ENCODE peak calls at places on chromosomes 11 and 22, in nine cellular contexts. L is astrocyte, J is vagina, W is type B pancreatic cell, V is endothelial cell, M is HFFc6, X is BE2C, U is fibroblast of mammary gland, O is testis. S is an unnamed sample.

GRCh38 chr11:107397357-107397756 is 60.3 kb downstream of the CWF19L2 start:
- DNase-seq in L (no peak), J (no peak), W (no peak), V (no peak), M (no peak), X (no peak), U (no peak), O (no peak), S (no peak)

GRCh38 chr22:20138868-20139267 is 7.3 kb downstream of the ZDHHC8 start:
- DNase-seq in L (no peak), J (no peak), W (no peak), V (no peak), M (no peak), X (no peak), U (no peak), O (peak), S (no peak)

GRCh38 chr11:122138759-122139594 is 23.0 kb upstream of the BLID start:
- DNase-seq in L (peak), J (no peak), W (no peak), V (no peak), M (no peak), X (no peak), U (no peak), O (no peak), S (no peak)

GRCh38 chr11:21975242-21975641 is 217.6 kb upstream of the ANO5 start:
- DNase-seq in L (no peak), J (no peak), W (no peak), V (no peak), M (no peak), X (no peak), U (no peak), O (no peak), S (no peak)

GRCh38 chr11:20026629-20027545 is 133.4 kb downstream of the DBX1 start:
- DNase-seq in L (no peak), J (no peak), W (peak), V (peak), M (no peak), X (no peak), U (no peak), O (no peak), S (peak)

GRCh38 chr22:49959782-49960158 is 802 bp upstream of the PIM3 start:
- DNase-seq in L (no peak), J (no peak), W (no peak), V (no peak), M (peak), X (no peak), U (peak), O (no peak), S (no peak)

GRCh38 chr22:17774206-17774927 is at the start of gene BID:
- DNase-seq in L (no peak), J (no peak), W (peak), V (no peak), M (no peak), X (peak), U (no peak), O (no peak), S (peak)

GRCh38 chr11:115083129-115083823 is 404.9 kb downstream of the NXPE2 start:
- DNase-seq in L (no peak), J (no peak), W (no peak), V (no peak), M (no peak), X (no peak), U (no peak), O (no peak), S (no peak)

GRCh38 chr11:134120921-134121526 is 52.2 kb downstream of the JAM3 start:
- DNase-seq in L (peak), J (no peak), W (no peak), V (peak), M (peak), X (peak), U (peak), O (peak), S (no peak)

GRCh38 chr11:126060651-126061220 is 1.9 kb downstream of the CDON start:
- DNase-seq in L (no peak), J (no peak), W (no peak), V (no peak), M (no peak), X (no peak), U (no peak), O (no peak), S (no peak)

GRCh38 chr11:66317766-66318575 is 1.1 kb upstream of the CD248 start:
- DNase-seq in L (no peak), J (peak), W (no peak), V (no peak), M (peak), X (peak), U (peak), O (peak), S (no peak)

GRCh38 chr11:34427171-34427805 is 11.4 kb upstream of the CAT start:
- DNase-seq in L (peak), J (no peak), W (no peak), V (no peak), M (peak), X (no peak), U (peak), O (no peak), S (no peak)

GRCh38 chr11:124669193-124669592 is 4.3 kb downstream of the SIAE start:
- DNase-seq in L (peak), J (no peak), W (no peak), V (peak), M (peak), X (peak), U (peak), O (peak), S (peak)

GRCh38 chr11:65640483-65641207 is 2.7 kb downstream of the SIPA1 start:
- DNase-seq in L (no peak), J (no peak), W (no peak), V (peak), M (no peak), X (no peak), U (no peak), O (no peak), S (no peak)

GRCh38 chr11:28146123-28146751 is 38.0 kb downstream of the METTL15 start:
- DNase-seq in L (peak), J (no peak), W (no peak), V (no peak), M (peak), X (no peak), U (peak), O (no peak), S (no peak)

GRCh38 chr11:57453543-57454177 is 6.7 kb upstream of the RTN4RL2 start:
- DNase-seq in L (no peak), J (no peak), W (no peak), V (no peak), M (no peak), X (no peak), U (no peak), O (no peak), S (no peak)

GRCh38 chr22:44735518-44736428 is 16.6 kb upstream of the ARHGAP8 start:
- DNase-seq in L (no peak), J (no peak), W (peak), V (peak), M (peak), X (peak), U (peak), O (peak), S (peak)

GRCh38 chr22:17373839-17374238 is 4.6 kb downstream of the CECR2 start:
- DNase-seq in L (no peak), J (no peak), W (no peak), V (no peak), M (no peak), X (no peak), U (no peak), O (no peak), S (no peak)

GRCh38 chr11:119782673-119783072 is 53.7 kb upstream of the NECTIN1 start:
- DNase-seq in L (peak), J (no peak), W (no peak), V (no peak), M (no peak), X (no peak), U (peak), O (no peak), S (no peak)

GRCh38 chr22:44272330-44272729 is 40.4 kb downstream of the SHISAL1 start:
- DNase-seq in L (no peak), J (no peak), W (no peak), V (no peak), M (no peak), X (no peak), U (no peak), O (no peak), S (no peak)

GRCh38 chr11:13026722-13027121 is 17.6 kb downstream of the RASSF10 start:
- DNase-seq in L (no peak), J (no peak), W (no peak), V (no peak), M (no peak), X (no peak), U (no peak), O (no peak), S (no peak)

GRCh38 chr11:134883484-134883883 is 471.4 kb upstream of the B3GAT1 start:
- DNase-seq in L (no peak), J (peak), W (no peak), V (no peak), M (no peak), X (no peak), U (no peak), O (no peak), S (no peak)

GRCh38 chr11:125772834-125773505 is 5.7 kb downstream of the PATE2 start:
- DNase-seq in L (peak), J (no peak), W (no peak), V (no peak), M (peak), X (no peak), U (peak), O (no peak), S (no peak)

GRCh38 chr22:45884201-45885067 is 92.5 kb downstream of the WNT7B start:
- DNase-seq in L (no peak), J (no peak), W (peak), V (no peak), M (no peak), X (peak), U (no peak), O (no peak), S (no peak)

GRCh38 chr11:122656631-122657101 is 1.1 kb downstream of the UBASH3B start:
- DNase-seq in L (peak), J (no peak), W (no peak), V (peak), M (peak), X (no peak), U (peak), O (peak), S (peak)

GRCh38 chr11:61163714-61164609 is 2.7 kb upstream of the VPS37C start:
- DNase-seq in L (no peak), J (no peak), W (no peak), V (no peak), M (no peak), X (no peak), U (no peak), O (no peak), S (no peak)

GRCh38 chr11:123298488-123299447 is 103.7 kb upstream of the CLMP start:
- DNase-seq in L (no peak), J (no peak), W (no peak), V (no peak), M (no peak), X (peak), U (no peak), O (no peak), S (no peak)

GRCh38 chr22:45709866-45710265 is 38.2 kb downstream of the ATXN10 start:
- DNase-seq in L (peak), J (no peak), W (no peak), V (no peak), M (peak), X (no peak), U (peak), O (no peak), S (no peak)

GRCh38 chr11:45470151-45471001 is 184.2 kb upstream of the SYT13 start:
- DNase-seq in L (no peak), J (no peak), W (no peak), V (no peak), M (no peak), X (peak), U (peak), O (peak), S (no peak)

GRCh38 chr11:35943761-35944502 is at the start of gene LDLRAD3:
- DNase-seq in L (peak), J (peak), W (peak), V (peak), M (peak), X (peak), U (peak), O (peak), S (peak)

GRCh38 chr11:27317751-27318150 is 45.3 kb downstream of the CCDC34 start:
- DNase-seq in L (peak), J (no peak), W (no peak), V (no peak), M (peak), X (no peak), U (peak), O (no peak), S (no peak)

GRCh38 chr11:111512296-111513239 is at the start of gene BTG4:
- DNase-seq in L (no peak), J (no peak), W (no peak), V (peak), M (no peak), X (peak), U (peak), O (peak), S (peak)

GRCh38 chr11:125413226-125413625 is 82.8 kb downstream of the FEZ1 start:
- DNase-seq in L (no peak), J (no peak), W (no peak), V (no peak), M (no peak), X (no peak), U (no peak), O (no peak), S (no peak)

GRCh38 chr11:70220136-70220535 is 17.0 kb downstream of the FADD start:
- DNase-seq in L (no peak), J (no peak), W (no peak), V (no peak), M (no peak), X (no peak), U (no peak), O (no peak), S (no peak)

DNA sequence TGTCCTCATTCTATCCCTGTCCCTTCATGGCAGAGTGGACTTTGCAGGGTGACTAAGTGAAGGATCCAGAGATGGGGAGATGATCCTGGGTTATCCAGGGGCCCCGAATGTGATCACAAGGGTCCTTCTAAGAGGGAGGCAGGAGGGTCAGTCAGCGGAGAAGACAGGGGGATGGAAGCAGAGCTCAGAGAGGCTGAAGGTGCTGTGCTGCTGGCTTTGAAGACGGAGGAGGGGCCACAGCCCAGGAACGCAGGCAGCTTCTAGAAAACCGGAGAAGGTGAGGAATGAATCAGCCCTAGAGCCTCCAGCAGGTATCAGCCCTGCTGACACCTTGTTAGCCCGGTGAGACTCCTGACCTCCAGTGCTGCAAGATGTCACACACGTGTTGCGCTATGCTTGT is 63.7 kb downstream of the CDKN1C start:
- DNase-seq in L (no peak), J (no peak), W (no peak), V (no peak), M (no peak), X (no peak), U (no peak), O (no peak), S (no peak)
- TF ChIP-seq CTCF in L (no peak), J (no peak), W (no peak), V (no peak), M (no peak), X (no peak), U (no peak), O (no peak), S (no peak)

DNA sequence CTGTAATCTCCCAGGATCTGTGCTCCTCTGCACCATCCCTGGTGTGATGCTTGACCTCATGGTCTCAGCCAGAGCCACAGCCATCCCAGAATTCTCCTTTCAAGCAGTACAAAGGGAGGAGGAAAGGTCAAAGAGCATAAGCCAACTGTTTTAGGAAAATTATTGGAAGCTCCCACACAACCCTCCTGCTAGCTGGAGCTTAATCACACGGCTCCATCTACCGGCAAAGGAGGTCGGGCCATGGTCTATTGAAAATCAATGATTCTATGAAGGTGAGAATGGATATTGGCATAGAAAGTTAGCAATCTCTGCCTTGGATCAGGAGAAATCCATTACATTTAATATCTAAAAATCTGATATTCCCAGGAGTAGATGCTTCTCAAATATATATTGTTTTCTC is 259.5 kb downstream of the NTM start:
- DNase-seq in L (no peak), J (no peak), W (no peak), V (no peak), M (no peak), X (no peak), U (no peak), O (no peak), S (no peak)
- TF ChIP-seq CTCF in L (no peak), J (no peak), W (peak), V (no peak), M (no peak), X (no peak), U (no peak), O (no peak), S (no peak)

GRCh38 chr22:42399315-42400271 is 32.6 kb downstream of the NFAM1 start:
- DNase-seq in L (peak), J (no peak), W (no peak), V (no peak), M (no peak), X (peak), U (no peak), O (peak), S (no peak)
- TF ChIP-seq CTCF in L (no peak), J (no peak), W (no peak), V (no peak), M (no peak), X (peak), U (no peak), O (no peak), S (no peak)

GRCh38 chr22:39303358-39303757 is 16.1 kb downstream of the RPL3 start:
- DNase-seq in L (no peak), J (no peak), W (no peak), V (no peak), M (no peak), X (peak), U (no peak), O (no peak), S (no peak)

GRCh38 chr22:39302431-39302960 is 16.9 kb downstream of the RPL3 start:
- DNase-seq in L (no peak), J (no peak), W (no peak), V (no peak), M (no peak), X (no peak), U (no peak), O (no peak), S (no peak)

GRCh38 chr22:39306456-39307361 is 12.7 kb downstream of the RPL3 start:
- DNase-seq in L (no peak), J (no peak), W (no peak), V (peak), M (peak), X (peak), U (no peak), O (no peak), S (no peak)

GRCh38 chr22:39301926-39302325 is 17.5 kb downstream of the RPL3 start:
- DNase-seq in L (no peak), J (no peak), W (no peak), V (no peak), M (no peak), X (no peak), U (no peak), O (no peak), S (no peak)

GRCh38 chr22:39303892-39304671 is 15.3 kb downstream of the RPL3 start:
- DNase-seq in L (no peak), J (no peak), W (no peak), V (no peak), M (no peak), X (no peak), U (no peak), O (no peak), S (no peak)
- TF ChIP-seq CTCF in L (no peak), J (no peak), W (no peak), V (no peak), M (no peak), X (no peak), U (no peak), O (no peak), S (no peak)

GRCh38 chr11:11988099-11988651 is 20.3 kb downstream of the DKK3 start:
- DNase-seq in L (peak), J (no peak), W (no peak), V (no peak), M (peak), X (no peak), U (peak), O (no peak), S (no peak)
- TF ChIP-seq CTCF in L (no peak), J (no peak), W (peak), V (no peak), M (peak), X (no peak), U (no peak), O (no peak), S (no peak)